ENCODE peak calls at places on chromosomes 7 and 10, in nine cellular contexts. D is A549; G is MM.1S; S is psoas muscle; B is CD8-positive, alpha-beta T cell; V is RWPE1; C is SJSA1; W is IMR-90; O is lower lobe of right lung. I is an unnamed sample.

GRCh38 chr7:44244282-44244681 is 43.5 kb downstream of the YKT6 start:
- DNase-seq in D (no peak), G (peak; percentile 33), S (no peak), B (peak; percentile 22), V (no peak), C (no peak), W (no peak), O (no peak), I (no peak)

GRCh38 chr7:107890493-107890961 is 456 bp upstream of the DLD start:
- DNase-seq in D (no peak), G (peak; percentile 31), S (no peak), B (peak; percentile 25), V (no peak), C (no peak), W (no peak), O (no peak), I (no peak)

GRCh38 chr7:45000096-45001032 is at the start of gene CCM2:
- DNase-seq in D (no peak), G (peak; percentile 35), S (peak; percentile 81), B (no peak), V (no peak), C (peak; percentile 58), W (peak; percentile 32), O (peak; percentile 78), I (peak; percentile 83)

GRCh38 chr10:112958275-112958995 is 8.4 kb downstream of the TCF7L2 start:
- DNase-seq in D (peak; percentile 60), G (no peak), S (no peak), B (no peak), V (peak; percentile 66), C (no peak), W (peak; percentile 97), O (no peak), I (no peak)

GRCh38 chr10:59508296-59508695 is 145.9 kb upstream of the FAM13C start:
- DNase-seq in D (no peak), G (no peak), S (no peak), B (no peak), V (peak; percentile 54), C (no peak), W (peak; percentile 59), O (no peak), I (no peak)

GRCh38 chr10:77196616-77197015 is 441.0 kb downstream of the KCNMA1 start:
- DNase-seq in D (no peak), G (no peak), S (no peak), B (no peak), V (no peak), C (no peak), W (no peak), O (no peak), I (no peak)

GRCh38 chr7:116525298-116525912 is 569 bp downstream of the CAV1 start:
- DNase-seq in D (peak; percentile 45), G (peak; percentile 74), S (peak; percentile 64), B (peak; percentile 20), V (no peak), C (peak; percentile 47), W (no peak), O (peak; percentile 79), I (peak; percentile 88)

GRCh38 chr10:26448706-26449435 is 10.7 kb downstream of the APBB1IP start:
- DNase-seq in D (no peak), G (peak; percentile 68), S (no peak), B (peak; percentile 76), V (no peak), C (no peak), W (no peak), O (no peak), I (no peak)

GRCh38 chr7:99559276-99559915 is 954 bp downstream of the ZNF655 start:
- DNase-seq in D (no peak), G (no peak), S (no peak), B (no peak), V (no peak), C (peak; percentile 69), W (peak; percentile 38), O (no peak), I (no peak)

GRCh38 chr10:53598914-53599313 is 826.3 kb upstream of the MBL2 start:
- DNase-seq in D (no peak), G (no peak), S (no peak), B (no peak), V (peak; percentile 64), C (no peak), W (no peak), O (no peak), I (no peak)

GRCh38 chr7:143413123-143413522 is 4.5 kb upstream of the EPHA1 start:
- DNase-seq in D (no peak), G (no peak), S (no peak), B (no peak), V (no peak), C (no peak), W (no peak), O (no peak), I (no peak)

GRCh38 chr7:44608916-44609648 is 2.7 kb downstream of the OGDH start:
- DNase-seq in D (peak; percentile 17), G (no peak), S (no peak), B (no peak), V (peak; percentile 34), C (no peak), W (no peak), O (no peak), I (no peak)

GRCh38 chr10:104321226-104321625 is 17.0 kb downstream of the ITPRIP start:
- DNase-seq in D (no peak), G (no peak), S (no peak), B (no peak), V (no peak), C (no peak), W (no peak), O (no peak), I (no peak)

GRCh38 chr10:119542990-119543813 is 683 bp upstream of the RGS10 start:
- DNase-seq in D (peak; percentile 69), G (peak; percentile 67), S (peak; percentile 76), B (peak; percentile 68), V (peak; percentile 61), C (peak; percentile 63), W (peak; percentile 49), O (peak; percentile 70), I (peak; percentile 76)

GRCh38 chr10:114565066-114565465 is 93.0 kb downstream of the ABLIM1 start:
- DNase-seq in D (no peak), G (no peak), S (no peak), B (no peak), V (no peak), C (no peak), W (peak; percentile 77), O (no peak), I (no peak)

GRCh38 chr10:114560144-114560543 is 97.9 kb downstream of the ABLIM1 start:
- DNase-seq in D (no peak), G (no peak), S (no peak), B (no peak), V (no peak), C (no peak), W (no peak), O (no peak), I (no peak)

GRCh38 chr10:114557854-114558253 is 100.2 kb downstream of the ABLIM1 start:
- DNase-seq in D (no peak), G (no peak), S (no peak), B (no peak), V (no peak), C (no peak), W (no peak), O (no peak), I (no peak)

GRCh38 chr10:114556236-114557122 is 101.6 kb downstream of the ABLIM1 start:
- DNase-seq in D (no peak), G (peak; percentile 47), S (no peak), B (no peak), V (no peak), C (no peak), W (no peak), O (no peak), I (no peak)

GRCh38 chr10:114561008-114561523 is 97.0 kb downstream of the ABLIM1 start:
- DNase-seq in D (no peak), G (no peak), S (no peak), B (no peak), V (no peak), C (no peak), W (no peak), O (no peak), I (no peak)
- H3K27ac ChIP-seq in D (no peak overlapping the region), G (no peak overlapping the region), S (no peak overlapping the region), B (no peak overlapping the region), V (no peak overlapping the region), C (no peak overlapping the region), W (no peak overlapping the region), O (no peak overlapping the region), I (no peak overlapping the region)

DNA sequence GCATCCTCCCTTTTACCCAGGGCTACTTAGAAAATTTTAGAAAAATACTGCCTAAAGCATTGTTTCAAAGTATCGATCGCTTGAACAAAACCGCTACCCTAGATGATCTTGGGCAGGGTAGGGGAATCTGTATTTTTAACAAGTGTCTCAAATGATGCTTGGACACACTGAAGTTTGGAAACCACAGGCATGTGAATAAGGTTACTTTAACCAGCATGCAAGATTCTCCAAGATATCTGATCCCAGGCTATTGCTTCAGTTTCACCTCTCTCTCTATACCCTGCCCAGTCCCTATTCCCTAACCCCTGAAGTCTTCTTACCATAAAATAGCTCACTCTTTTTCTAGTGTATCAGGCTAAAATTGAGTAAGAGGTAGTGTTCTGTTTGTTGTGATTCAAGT is 25.5 kb downstream of the LCOR start:
- DNase-seq in D (no peak), G (no peak), S (no peak), B (no peak), V (no peak), C (no peak), W (no peak), O (no peak), I (no peak)
- H3K27ac ChIP-seq in D (no peak overlapping the region), G (no peak overlapping the region), S (peak overlapping the region; percentile 47), B (no peak overlapping the region), V (no peak overlapping the region), C (no peak overlapping the region), W (no peak overlapping the region), O (no peak overlapping the region), I (no peak overlapping the region)

GRCh38 chr10:73900068-73900467 is 10.9 kb upstream of the PLAU start:
- DNase-seq in D (no peak), G (no peak), S (no peak), B (no peak), V (no peak), C (no peak), W (no peak), O (no peak), I (no peak)
- H3K27ac ChIP-seq in D (peak overlapping the region; percentile 96), G (no peak overlapping the region), S (no peak overlapping the region), B (no peak overlapping the region), V (peak overlapping the region; percentile 67), C (no peak overlapping the region), W (no peak overlapping the region), O (no peak overlapping the region), I (no peak overlapping the region)

GRCh38 chr7:28038175-28038855 is 142.3 kb downstream of the JAZF1 start:
- DNase-seq in D (no peak), G (no peak), S (no peak), B (no peak), V (no peak), C (no peak), W (no peak), O (no peak), I (no peak)

GRCh38 chr7:28037220-28038010 is 143.2 kb downstream of the JAZF1 start:
- DNase-seq in D (peak; percentile 95), G (no peak), S (no peak), B (no peak), V (peak; percentile 84), C (peak; percentile 65), W (peak; percentile 98), O (no peak), I (no peak)

GRCh38 chr7:28032738-28033380 is 147.7 kb downstream of the JAZF1 start:
- DNase-seq in D (peak; percentile 46), G (no peak), S (no peak), B (no peak), V (no peak), C (no peak), W (no peak), O (no peak), I (no peak)

GRCh38 chr7:28033386-28033785 is 147.2 kb downstream of the JAZF1 start:
- DNase-seq in D (no peak), G (no peak), S (no peak), B (no peak), V (no peak), C (no peak), W (no peak), O (no peak), I (no peak)

GRCh38 chr7:28036748-28037147 is 143.8 kb downstream of the JAZF1 start:
- DNase-seq in D (peak; percentile 67), G (no peak), S (no peak), B (no peak), V (no peak), C (no peak), W (no peak), O (no peak), I (no peak)
- H3K27ac ChIP-seq in D (peak overlapping the region; percentile 92), G (no peak overlapping the region), S (peak overlapping the region; percentile 72), B (no peak overlapping the region), V (peak overlapping the region; percentile 71), C (peak overlapping the region; percentile 84), W (peak overlapping the region; percentile 87), O (no peak overlapping the region), I (peak overlapping the region; percentile 3)